ENCODE peak calls at places on chromosomes 11 and 22, in four cellular contexts. B is mammary epithelial cell, O is colonic mucosa, T is IMR-90. U is an unnamed sample.

GRCh38 chr11:104705475-104706195 is 192.6 kb downstream of the CASP12 start:
- DNase-seq in B (peak; percentile 8), T (peak; percentile 18), O (peak; percentile 28), U (peak; percentile 63)

GRCh38 chr11:120546312-120547205 is 35.0 kb downstream of the GRIK4 start:
- DNase-seq in B (peak; percentile 96), O (peak; percentile 55), T (peak; percentile 98), U (peak; percentile 93)

GRCh38 chr11:1217151-1217550 is 5.7 kb upstream of the MUC5B start:
- DNase-seq in B (no peak), T (no peak), O (no peak), U (no peak)

GRCh38 chr11:84886344-84886743 is 740.8 kb downstream of the DLG2 start:
- DNase-seq in T (peak; percentile 40), B (no peak), O (no peak), U (no peak)

GRCh38 chr11:59216654-59217640 is 4.2 kb upstream of the MPEG1 start:
- DNase-seq in B (peak; percentile 77), O (peak; percentile 49), T (peak; percentile 67), U (no peak)

GRCh38 chr11:121067453-121067852 is 33.6 kb upstream of the TECTA start:
- DNase-seq in O (no peak), T (peak; percentile 70), B (no peak), U (no peak)

GRCh38 chr11:90757851-90758494 is 535.1 kb upstream of the CHORDC1 start:
- DNase-seq in B (no peak), O (no peak), T (no peak), U (no peak)

GRCh38 chr22:50531546-50532352 is 1.9 kb upstream of the TYMP start:
- DNase-seq in O (peak; percentile 84), T (peak; percentile 41), B (no peak), U (peak; percentile 92)

GRCh38 chr11:80700386-80700785 is 1259.6 kb upstream of the TENM4 start:
- DNase-seq in B (no peak), T (no peak), O (no peak), U (no peak)

GRCh38 chr11:36141595-36141994 is 147.6 kb downstream of the COMMD9 start:
- DNase-seq in T (no peak), O (no peak), B (no peak), U (no peak)

GRCh38 chr22:20440637-20441591 is 3.3 kb upstream of the SCARF2 start:
- DNase-seq in O (no peak), B (no peak), T (no peak), U (peak; percentile 32)

GRCh38 chr22:23744485-23744884 is 6.4 kb downstream of the ZNF70 start:
- DNase-seq in O (no peak), T (no peak), B (no peak), U (no peak)

GRCh38 chr11:76655466-76656086 is 15.0 kb downstream of the LRRC32 start:
- DNase-seq in O (peak; percentile 18), T (no peak), B (no peak), U (no peak)

GRCh38 chr11:2813968-2814367 is 71.6 kb downstream of the CDKN1C start:
- DNase-seq in T (no peak), O (no peak), B (no peak), U (no peak)

GRCh38 chr11:65083134-65083833 is 556 bp downstream of the CDCA5 start:
- DNase-seq in T (no peak), O (no peak), B (no peak), U (no peak)

GRCh38 chr11:122816701-122817100 is 21.6 kb upstream of the CRTAM start:
- DNase-seq in O (no peak), T (no peak), B (no peak), U (no peak)

GRCh38 chr11:105719073-105719846 is 109.4 kb downstream of the GRIA4 start:
- DNase-seq in T (peak; percentile 92), O (no peak), B (peak; percentile 6), U (no peak)

GRCh38 chr11:110087820-110088534 is 5.2 kb upstream of the ZC3H12C start:
- DNase-seq in T (peak; percentile 79), B (peak; percentile 81), O (no peak), U (no peak)

GRCh38 chr11:62579252-62579651 is 5.6 kb upstream of the EEF1G start:
- DNase-seq in B (no peak), T (no peak), O (no peak), U (no peak)

GRCh38 chr11:101363706-101364275 is 220.0 kb downstream of the TRPC6 start:
- DNase-seq in T (no peak), O (no peak), B (no peak), U (no peak)

GRCh38 chr11:106021181-106021966 is 666 bp downstream of the MSANTD4 start:
- DNase-seq in T (peak; percentile 56), O (no peak), B (no peak), U (no peak)

GRCh38 chr22:45136594-45136993 is 27.1 kb upstream of the NUP50 start:
- DNase-seq in O (no peak), B (no peak), T (no peak), U (no peak)
- H3K4me3 ChIP-seq in O (no peak overlapping the region), B (no peak overlapping the region), T (no peak overlapping the region), U (no peak overlapping the region)

DNA sequence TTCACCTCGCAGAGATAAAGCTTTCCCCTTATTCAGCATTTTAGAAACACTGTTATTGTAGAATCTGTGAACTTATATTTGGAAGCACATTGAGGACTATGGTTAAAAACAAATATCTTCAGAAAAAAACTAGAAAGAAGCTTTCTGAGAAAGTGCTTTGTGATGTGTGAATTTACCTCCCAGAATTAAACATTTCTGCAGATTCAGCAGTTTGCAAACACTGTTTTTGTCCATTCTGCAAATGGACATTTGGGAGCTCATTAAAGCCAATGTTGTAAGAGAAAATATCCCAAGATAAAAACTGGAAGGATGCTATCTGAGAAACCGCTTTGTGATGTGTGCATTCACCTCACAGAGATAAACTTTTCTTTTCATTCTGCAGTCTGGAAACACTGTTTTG is 272.7 kb downstream of the OR4A5 start:
- DNase-seq in O (no peak), T (no peak), B (no peak), U (no peak)
- H3K9me3 ChIP-seq in O (no peaks in the 10 kb centered on the region), T (no peaks in the 10 kb centered on the region), B (peaks cover 12% of the 10 kb centered on the region), U (no peaks in the 10 kb centered on the region)

GRCh38 chr11:133171374-133171773 is 360.9 kb downstream of the OPCML start:
- DNase-seq in O (no peak), B (no peak), T (no peak), U (no peak)

GRCh38 chr11:133172349-133172748 is 360.0 kb downstream of the OPCML start:
- DNase-seq in B (no peak), T (no peak), O (no peak), U (no peak)

GRCh38 chr11:133174013-133174412 is 358.3 kb downstream of the OPCML start:
- DNase-seq in B (no peak), O (no peak), T (no peak), U (no peak)

GRCh38 chr11:133176748-133177147 is 355.6 kb downstream of the OPCML start:
- DNase-seq in B (no peak), O (no peak), T (no peak), U (no peak)

GRCh38 chr11:133175111-133175510 is 357.2 kb downstream of the OPCML start:
- DNase-seq in B (no peak), O (no peak), T (no peak), U (no peak)
- H3K27ac ChIP-seq in B (no peak overlapping the region), O (no peak overlapping the region), T (no peak overlapping the region), U (no peak overlapping the region)

GRCh38 chr22:33831651-33832050 is 88.6 kb downstream of the LARGE1 start:
- DNase-seq in T (no peak), O (no peak), B (no peak), U (no peak)
- H3K4me3 ChIP-seq in T (no peak overlapping the region), O (no peak overlapping the region), B (no peak overlapping the region), U (no peak overlapping the region)

GRCh38 chr22:48760481-48761238 is 1067.0 kb downstream of the BRD1 start:
- DNase-seq in O (peak; percentile 9), B (no peak), T (no peak), U (no peak)
- H3K9me3 ChIP-seq in O (no peaks in the 10 kb centered on the region), B (peaks cover 34% of the 10 kb centered on the region), T (peaks cover 47% of the 10 kb centered on the region), U (peaks cover 2% of the 10 kb centered on the region)

GRCh38 chr22:25389541-25389919 is 170.1 kb downstream of the CRYBB2 start:
- DNase-seq in B (no peak), O (no peak), T (no peak), U (no peak)
- H3K27ac ChIP-seq in B (no peak overlapping the region), O (no peak overlapping the region), T (no peak overlapping the region), U (no peak overlapping the region)